ENCODE peak calls at places on chromosomes 1 and 21, in five cellular contexts. J is upper lobe of right lung, X is psoas muscle, B is gastrocnemius medialis, V is cardiac muscle cell. Z is an unnamed sample.

GRCh38 chr1:67348586-67349252 is 41.0 kb downstream of the IL12RB2 start:
- DNase-seq in J (no peak), B (no peak), X (no peak), V (no peak), Z (no peak)

GRCh38 chr1:5915587-5916571 is 76.3 kb downstream of the NPHP4 start:
- DNase-seq in X (no peak), B (no peak), J (no peak), V (peak), Z (no peak)

GRCh38 chr1:22625262-22625925 is 11.0 kb upstream of the C1QA start:
- DNase-seq in V (peak), B (no peak), J (no peak), X (peak), Z (no peak)

GRCh38 chr1:116067564-116067887 is 43.7 kb upstream of the MAB21L3 start:
- DNase-seq in J (no peak), X (peak), V (peak), B (peak), Z (no peak)

GRCh38 chr21:25895565-25896205 is 160.9 kb downstream of the GABPA start:
- DNase-seq in J (no peak), B (no peak), X (no peak), V (peak), Z (peak)

GRCh38 chr1:151346082-151346768 is 827 bp downstream of the RFX5 start:
- DNase-seq in X (no peak), J (no peak), B (no peak), V (no peak), Z (no peak)

GRCh38 chr1:216221260-216221700 is 202.0 kb downstream of the USH2A start:
- DNase-seq in X (no peak), B (no peak), J (no peak), V (peak), Z (peak)

GRCh38 chr1:26907071-26907922 is 6.5 kb downstream of the NR0B2 start:
- DNase-seq in J (no peak), V (peak), B (peak), X (peak), Z (no peak)

GRCh38 chr21:44428281-44428942 is 26.9 kb upstream of the LRRC3 start:
- DNase-seq in X (peak), V (no peak), J (peak), B (peak), Z (no peak)

GRCh38 chr1:247421074-247421473 is 5.1 kb downstream of the NLRP3 start:
- DNase-seq in B (no peak), J (no peak), V (no peak), X (no peak), Z (no peak)

GRCh38 chr1:161265305-161265704 is 6.8 kb downstream of the PCP4L1 start:
- DNase-seq in V (no peak), B (no peak), J (no peak), X (no peak), Z (no peak)

GRCh38 chr1:172178846-172179245 is 241.6 kb upstream of the C1orf105 start:
- DNase-seq in B (no peak), V (no peak), X (no peak), J (no peak), Z (no peak)

GRCh38 chr21:15928686-15929085 is 198.9 kb downstream of the USP25 start:
- DNase-seq in X (no peak), B (no peak), J (no peak), V (no peak), Z (no peak)

GRCh38 chr1:244226440-244226839 is 175.4 kb downstream of the ZBTB18 start:
- DNase-seq in B (no peak), J (no peak), V (no peak), X (no peak), Z (no peak)

GRCh38 chr1:59444520-59444919 is 147.6 kb downstream of the FGGY start:
- DNase-seq in J (no peak), V (no peak), B (no peak), X (no peak), Z (no peak)

GRCh38 chr1:8315573-8316475 is 2.1 kb upstream of the SLC45A1 start:
- DNase-seq in B (no peak), X (no peak), J (no peak), V (no peak), Z (no peak)

GRCh38 chr1:207084701-207085180 is 3.9 kb upstream of the C4BPB start:
- DNase-seq in V (peak), B (peak), X (no peak), J (no peak), Z (no peak)

GRCh38 chr1:169745015-169745861 is 11.4 kb upstream of the SELE start:
- DNase-seq in J (no peak), X (no peak), B (no peak), V (peak), Z (no peak)

GRCh38 chr1:14888374-14888773 is 265.2 kb upstream of the TMEM51 start:
- DNase-seq in B (no peak), J (no peak), X (no peak), V (no peak), Z (no peak)

GRCh38 chr1:227449051-227449450 is 114.3 kb upstream of the ZNF678 start:
- DNase-seq in J (no peak), B (no peak), X (no peak), V (peak), Z (no peak)

GRCh38 chr1:226632922-226633351 is 84.4 kb downstream of the STUM start:
- DNase-seq in V (no peak), X (peak), J (peak), B (peak), Z (no peak)

GRCh38 chr1:212722270-212722945 is 22.8 kb upstream of the BATF3 start:
- DNase-seq in B (no peak), J (no peak), X (no peak), V (no peak), Z (no peak)

GRCh38 chr1:219323426-219323825 is 149.7 kb downstream of the LYPLAL1 start:
- DNase-seq in J (no peak), V (peak), X (no peak), B (no peak), Z (no peak)

GRCh38 chr1:34929853-34930701 is 627 bp upstream of the DLGAP3 start:
- DNase-seq in V (no peak), J (no peak), B (no peak), X (no peak), Z (no peak)

GRCh38 chr1:159207774-159208459 is 3.2 kb downstream of the ACKR1 start:
- DNase-seq in X (no peak), V (peak), B (no peak), J (no peak), Z (no peak)

GRCh38 chr21:34073749-34074282 is 438 bp downstream of the MRPS6 start:
- DNase-seq in B (no peak), X (peak), V (no peak), J (peak), Z (peak)

GRCh38 chr21:17491716-17492414 is 21.0 kb upstream of the CXADR start:
- DNase-seq in X (no peak), J (no peak), B (no peak), V (peak), Z (no peak)

GRCh38 chr1:62437273-62437945 is 560 bp downstream of the USP1 start:
- DNase-seq in J (no peak), X (no peak), V (peak), B (peak), Z (no peak)

GRCh38 chr1:8137406-8138244 is 111.5 kb upstream of the ERRFI1 start:
- DNase-seq in B (peak), J (no peak), X (no peak), V (peak), Z (no peak)

GRCh38 chr1:7425229-7425628 is 345.9 kb upstream of the VAMP3 start:
- DNase-seq in V (no peak), J (peak), X (no peak), B (no peak), Z (no peak)

GRCh38 chr1:10693497-10694273 is 102.8 kb downstream of the CASZ1 start:
- DNase-seq in V (no peak), B (no peak), J (peak), X (no peak), Z (peak)

GRCh38 chr1:225835752-225836151 is 25.8 kb downstream of the EPHX1 start:
- DNase-seq in V (peak), J (peak), B (no peak), X (peak), Z (no peak)

GRCh38 chr21:32336711-32337110 is 38.1 kb downstream of the MRAP start:
- DNase-seq in X (no peak), V (peak), B (no peak), J (no peak), Z (no peak)

GRCh38 chr21:32335601-32336575 is 37.2 kb downstream of the MRAP start:
- DNase-seq in V (peak), B (no peak), X (no peak), J (no peak), Z (peak)

GRCh38 chr21:32337206-32337605 is 38.6 kb downstream of the MRAP start:
- DNase-seq in X (no peak), V (no peak), B (no peak), J (no peak), Z (no peak)

GRCh38 chr21:32340863-32341848 is 42.5 kb downstream of the MRAP start:
- DNase-seq in X (no peak), V (no peak), B (no peak), J (no peak), Z (no peak)

GRCh38 chr21:32338209-32338921 is 39.7 kb downstream of the MRAP start:
- DNase-seq in V (no peak), B (no peak), X (no peak), J (no peak), Z (no peak)
- H3K27ac ChIP-seq in V (no peak), B (no peak), X (no peak), J (no peak), Z (no peak)

GRCh38 chr1:201347498-201348210 is 29.8 kb downstream of the TNNT2 start:
- DNase-seq in J (peak), V (no peak), X (no peak), B (no peak), Z (no peak)

GRCh38 chr1:201346987-201347386 is 30.5 kb downstream of the TNNT2 start:
- DNase-seq in B (no peak), X (no peak), V (no peak), J (no peak), Z (no peak)

GRCh38 chr1:201345081-201345355 is 32.5 kb downstream of the TNNT2 start:
- DNase-seq in X (no peak), J (peak), B (no peak), V (no peak), Z (no peak)

GRCh38 chr1:201348211-201348566 is 29.3 kb downstream of the TNNT2 start:
- DNase-seq in X (no peak), B (no peak), J (peak), V (peak), Z (no peak)

GRCh38 chr1:201346337-201346939 is 31.0 kb downstream of the TNNT2 start:
- DNase-seq in X (no peak), V (peak), J (peak), B (no peak), Z (no peak)
- H3K27ac ChIP-seq in X (no peak), V (no peak), J (no peak), B (no peak), Z (no peak)

GRCh38 chr21:42337830-42338729 is 12.7 kb downstream of the TFF2 start:
- DNase-seq in V (peak), B (peak), X (peak), J (peak), Z (peak)
- H3K27ac ChIP-seq in V (no peak), B (no peak), X (no peak), J (no peak), Z (peak)

GRCh38 chr1:61221642-61222041 is 139.3 kb downstream of the NFIA start:
- DNase-seq in B (no peak), X (no peak), J (no peak), V (peak), Z (no peak)

GRCh38 chr1:61224609-61225008 is 142.2 kb downstream of the NFIA start:
- DNase-seq in X (no peak), B (no peak), J (no peak), V (no peak), Z (no peak)

GRCh38 chr1:61223140-61223539 is 140.8 kb downstream of the NFIA start:
- DNase-seq in J (no peak), X (no peak), B (no peak), V (no peak), Z (no peak)

GRCh38 chr1:61220531-61220930 is 138.2 kb downstream of the NFIA start:
- DNase-seq in B (no peak), X (no peak), J (no peak), V (no peak), Z (no peak)

DNA sequence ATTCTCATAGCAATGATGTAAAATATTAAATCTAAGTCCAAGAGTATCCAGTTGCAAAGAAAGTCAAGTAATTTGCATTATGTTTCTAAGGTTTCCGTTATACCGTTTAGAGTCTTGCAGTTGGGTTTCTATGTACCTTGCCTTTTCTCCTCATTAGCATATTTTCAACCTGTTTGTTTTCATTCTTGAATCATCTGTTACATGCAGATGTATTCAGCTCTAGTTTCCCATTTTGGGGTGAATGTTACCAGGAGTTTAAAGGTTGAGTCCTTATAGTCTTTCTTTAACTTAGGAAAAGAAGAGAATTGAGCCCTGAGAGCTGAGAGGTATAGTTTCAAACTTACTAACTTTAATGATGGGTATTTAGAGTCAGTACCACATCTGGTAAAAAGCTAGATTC is 139.9 kb downstream of the NFIA start:
- DNase-seq in B (no peak), V (no peak), J (no peak), X (no peak), Z (no peak)
- H3K27ac ChIP-seq in B (no peak), V (no peak), J (no peak), X (peak), Z (peak)

GRCh38 chr1:179087665-179088064 is 5.8 kb downstream of the TOR3A start:
- DNase-seq in B (no peak), J (no peak), X (no peak), V (peak), Z (no peak)
- H3K27ac ChIP-seq in B (no peak), J (no peak), X (no peak), V (no peak), Z (no peak)

GRCh38 chr1:109273570-109274288 is 9.2 kb downstream of the PSRC1 start:
- DNase-seq in V (no peak), X (peak), B (no peak), J (no peak), Z (no peak)
- H3K27ac ChIP-seq in V (no peak), X (no peak), B (peak), J (peak), Z (peak)

GRCh38 chr1:199868777-199869176 is 158.7 kb upstream of the NR5A2 start:
- DNase-seq in J (no peak), B (no peak), X (no peak), V (no peak), Z (no peak)
- H3K27ac ChIP-seq in J (no peak), B (no peak), X (no peak), V (no peak), Z (no peak)

GRCh38 chr1:25765152-25765909 is 34.7 kb upstream of the SELENON start:
- DNase-seq in J (no peak), X (no peak), V (no peak), B (no peak), Z (no peak)
- H3K27ac ChIP-seq in J (no peak), X (no peak), V (peak), B (peak), Z (no peak)

GRCh38 chr1:95509989-95510388 is 276.0 kb downstream of the RWDD3 start:
- DNase-seq in V (no peak), X (no peak), B (no peak), J (no peak), Z (no peak)
- H3K27ac ChIP-seq in V (no peak), X (no peak), B (no peak), J (no peak), Z (no peak)

GRCh38 chr1:199758626-199759255 is 268.8 kb upstream of the NR5A2 start:
- DNase-seq in V (peak), J (no peak), B (no peak), X (no peak), Z (no peak)

GRCh38 chr1:199751524-199751923 is 276.0 kb upstream of the NR5A2 start:
- DNase-seq in X (no peak), J (no peak), V (no peak), B (no peak), Z (no peak)

GRCh38 chr1:199751962-199752687 is 275.4 kb upstream of the NR5A2 start:
- DNase-seq in V (no peak), X (no peak), J (no peak), B (no peak), Z (no peak)

GRCh38 chr1:199752688-199753027 is 274.9 kb upstream of the NR5A2 start:
- DNase-seq in X (no peak), J (no peak), V (no peak), B (no peak), Z (no peak)

GRCh38 chr1:199753513-199753912 is 274.0 kb upstream of the NR5A2 start:
- DNase-seq in B (no peak), J (no peak), X (no peak), V (no peak), Z (no peak)
- H3K27ac ChIP-seq in B (no peak), J (no peak), X (no peak), V (no peak), Z (no peak)

Z was measured in substantia nigra.